ENCODE peak calls at places on chromosome 3, in four cellular contexts. T is CD8-positive, alpha-beta memory T cell; V is RWPE2; M is HepG2. F is an unnamed sample.

GRCh38 chr3:195931582-195932273 is 23.4 kb upstream of the TNK2 start:
- DNase-seq in V (no peak), M (peak; percentile 20), T (no peak), F (no peak)

GRCh38 chr3:185233328-185233727 is 20.5 kb downstream of the EHHADH start:
- DNase-seq in V (no peak), T (no peak), M (no peak), F (no peak)

GRCh38 chr3:134009345-134010000 is 20.3 kb downstream of the SLCO2A1 start:
- DNase-seq in T (no peak), V (no peak), M (no peak), F (peak; percentile 93)

GRCh38 chr3:59006791-59007517 is 42.9 kb downstream of the CFAP20DC start:
- DNase-seq in M (no peak), T (no peak), V (no peak), F (no peak)

GRCh38 chr3:38511546-38511945 is 15.4 kb downstream of the EXOG start:
- DNase-seq in T (no peak), V (no peak), M (no peak), F (no peak)

GRCh38 chr3:88852606-88853005 is 254.8 kb upstream of the EPHA3 start:
- DNase-seq in T (no peak), M (no peak), V (no peak), F (no peak)

GRCh38 chr3:161347726-161348125 is 23.6 kb downstream of the SPTSSB start:
- DNase-seq in T (no peak), M (no peak), V (no peak), F (no peak)

GRCh38 chr3:81985996-81986723 is 224.7 kb upstream of the GBE1 start:
- DNase-seq in V (no peak), M (peak; percentile 74), T (no peak), F (no peak)

GRCh38 chr3:114411292-114411691 is 117.5 kb downstream of the TIGIT start:
- DNase-seq in V (no peak), M (no peak), T (no peak), F (peak; percentile 60)

GRCh38 chr3:130395916-130396315 is 50.4 kb downstream of the COL6A5 start:
- DNase-seq in T (no peak), V (no peak), M (peak; percentile 15), F (peak; percentile 9)

GRCh38 chr3:132380979-132381944 is 36.0 kb upstream of the DNAJC13 start:
- DNase-seq in T (no peak), M (no peak), V (no peak), F (no peak)

GRCh38 chr3:127136706-127137105 is 56.2 kb upstream of the PRR23E start:
- DNase-seq in T (no peak), M (no peak), V (no peak), F (no peak)

GRCh38 chr3:161598639-161599038 is 102.0 kb downstream of the OTOL1 start:
- DNase-seq in M (no peak), V (no peak), T (no peak), F (no peak)

GRCh38 chr3:117495620-117496019 is 786.0 kb downstream of the TUSC7 start:
- DNase-seq in V (no peak), M (no peak), T (no peak), F (no peak)

GRCh38 chr3:173584834-173585831 is 187.6 kb downstream of the NLGN1 start:
- DNase-seq in M (no peak), T (no peak), V (no peak), F (peak; percentile 47)

GRCh38 chr3:30167511-30168135 is 438.8 kb upstream of the TGFBR2 start:
- DNase-seq in M (no peak), T (no peak), V (no peak), F (no peak)

GRCh38 chr3:193822492-193823220 is 229.6 kb downstream of the OPA1 start:
- DNase-seq in V (no peak), T (no peak), M (no peak), F (no peak)

GRCh38 chr3:31971607-31972006 is 9.5 kb downstream of the OSBPL10 start:
- DNase-seq in T (no peak), V (no peak), M (no peak), F (no peak)

GRCh38 chr3:112980080-112980479 is 5.2 kb upstream of the CD200R1 start:
- DNase-seq in M (peak; percentile 25), V (no peak), T (no peak), F (no peak)

GRCh38 chr3:156207802-156208685 is 87.7 kb downstream of the KCNAB1 start:
- DNase-seq in M (no peak), V (no peak), T (no peak), F (no peak)

GRCh38 chr3:49668861-49669260 is 5.3 kb upstream of the APEH start:
- DNase-seq in V (no peak), T (no peak), M (peak; percentile 21), F (no peak)

GRCh38 chr3:155110996-155111901 is 31.1 kb downstream of the MME start:
- DNase-seq in T (no peak), M (no peak), V (no peak), F (no peak)

GRCh38 chr3:55329849-55330248 is 157.3 kb downstream of the WNT5A start:
- DNase-seq in V (no peak), T (no peak), M (no peak), F (peak; percentile 62)

GRCh38 chr3:103127116-103127630 is 692.4 kb downstream of the ZPLD1 start:
- DNase-seq in V (no peak), T (no peak), M (no peak), F (peak; percentile 30)

GRCh38 chr3:163915279-163915678 is 1163.0 kb downstream of the SI start:
- DNase-seq in T (no peak), M (no peak), V (no peak), F (no peak)

GRCh38 chr3:163916596-163917560 is 1161.4 kb downstream of the SI start:
- DNase-seq in T (no peak), M (peak; percentile 6), V (no peak), F (no peak)

GRCh38 chr3:163919154-163919553 is 1159.1 kb downstream of the SI start:
- DNase-seq in V (no peak), M (no peak), T (no peak), F (no peak)

GRCh38 chr3:163914567-163914966 is 1163.7 kb downstream of the SI start:
- DNase-seq in V (no peak), M (no peak), T (no peak), F (no peak)
- H3K4me3 ChIP-seq in V (no peak overlapping the region), M (no peak overlapping the region), T (no peak overlapping the region), F (no peak overlapping the region)

DNA sequence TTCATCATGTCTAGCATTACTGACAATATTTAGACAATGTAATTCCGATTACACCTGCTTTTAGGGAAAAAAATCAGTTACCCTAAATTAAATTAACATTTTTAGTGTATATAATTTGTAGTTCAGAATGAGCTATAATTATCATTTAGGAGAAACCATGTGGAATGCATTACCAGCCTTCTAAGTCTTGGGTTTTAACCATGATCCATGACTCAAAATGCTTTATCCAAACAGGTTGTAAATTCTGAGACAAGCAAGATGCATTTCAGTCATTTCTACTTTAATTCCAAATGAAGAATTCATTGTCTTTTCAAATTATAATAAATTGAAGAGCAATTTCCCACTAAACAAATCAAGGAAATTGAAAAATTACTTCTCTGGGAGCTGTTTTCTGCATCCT is 243.7 kb upstream of the LRIG1 start:
- DNase-seq in M (no peak), T (no peak), V (no peak), F (no peak)
- H3K4me3 ChIP-seq in M (no peak overlapping the region), T (no peak overlapping the region), V (no peak overlapping the region), F (no peak overlapping the region)

GRCh38 chr3:192514754-192515660 is 212.3 kb downstream of the FGF12 start:
- DNase-seq in V (peak; percentile 51), T (no peak), M (no peak), F (no peak)

GRCh38 chr3:192515661-192516040 is 211.7 kb downstream of the FGF12 start:
- DNase-seq in T (no peak), V (no peak), M (no peak), F (no peak)

GRCh38 chr3:192516850-192517249 is 210.5 kb downstream of the FGF12 start:
- DNase-seq in T (no peak), V (no peak), M (no peak), F (no peak)

GRCh38 chr3:192514081-192514753 is 213.1 kb downstream of the FGF12 start:
- DNase-seq in M (no peak), V (no peak), T (no peak), F (no peak)
- H3K4me3 ChIP-seq in M (no peak overlapping the region), V (no peak overlapping the region), T (no peak overlapping the region), F (no peak overlapping the region)

GRCh38 chr3:149634072-149634471 is 23.8 kb downstream of the WWTR1 start:
- DNase-seq in V (no peak), M (no peak), T (no peak), F (no peak)

GRCh38 chr3:149638401-149639092 is 19.3 kb downstream of the WWTR1 start:
- DNase-seq in V (no peak), M (no peak), T (no peak), F (no peak)

GRCh38 chr3:149632225-149632624 is 25.6 kb downstream of the WWTR1 start:
- DNase-seq in M (no peak), V (no peak), T (no peak), F (no peak)

GRCh38 chr3:149634573-149634972 is 23.3 kb downstream of the WWTR1 start:
- DNase-seq in T (no peak), M (peak; percentile 56), V (no peak), F (no peak)

DNA sequence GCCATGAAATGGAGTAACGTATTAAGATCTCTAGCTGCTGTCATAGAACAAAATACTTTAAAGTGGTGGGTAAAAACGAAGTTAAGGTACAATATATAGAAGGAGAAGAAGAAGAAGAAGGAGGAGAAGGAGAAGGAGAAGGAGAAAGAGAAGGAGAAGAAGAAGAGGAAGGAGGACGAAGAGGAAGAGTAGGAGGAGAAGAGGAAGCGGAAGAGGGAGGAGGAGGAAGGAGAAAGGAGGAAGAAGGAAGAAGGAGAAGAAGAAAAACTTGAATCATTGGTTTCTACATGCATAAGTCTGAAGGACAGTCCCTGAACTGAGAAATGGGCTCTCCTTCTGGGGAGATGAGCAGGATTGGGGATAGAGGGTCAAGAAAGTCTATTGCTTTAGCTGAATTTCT is 22.4 kb downstream of the WWTR1 start:
- DNase-seq in V (no peak), M (no peak), T (no peak), F (no peak)
- H3K4me3 ChIP-seq in V (no peak overlapping the region), M (no peak overlapping the region), T (no peak overlapping the region), F (no peak overlapping the region)

DNA sequence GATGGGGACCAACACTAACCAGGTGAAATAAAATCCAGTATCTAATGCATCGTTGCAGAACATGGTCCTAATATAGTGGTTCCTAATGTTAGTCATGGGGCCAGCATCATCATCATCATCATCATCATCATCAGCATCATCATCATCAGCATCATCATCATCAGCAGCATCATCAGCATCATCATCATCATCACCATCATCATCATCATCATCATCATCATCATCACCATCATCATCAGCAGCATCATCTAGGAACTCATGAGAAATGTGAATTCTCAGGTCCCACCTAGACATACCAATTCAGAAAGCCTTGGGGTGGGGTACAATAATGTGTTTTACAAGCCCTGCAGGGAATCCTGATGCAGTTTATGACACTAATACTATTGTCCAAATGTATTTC is 179.4 kb upstream of the LRRN1 start:
- DNase-seq in V (no peak), M (no peak), T (no peak), F (no peak)
- H3K4me3 ChIP-seq in V (no peak overlapping the region), M (no peak overlapping the region), T (no peak overlapping the region), F (no peak overlapping the region)

GRCh38 chr3:20061331-20061730 is 21.1 kb downstream of the KAT2B start:
- DNase-seq in T (no peak), V (no peak), M (no peak), F (no peak)
- H3K4me3 ChIP-seq in T (peak overlapping the region; percentile 12), V (no peak overlapping the region), M (no peak overlapping the region), F (no peak overlapping the region)

F was measured in SJSA1.